ENCODE peak calls at places on chromosomes 3 and 15, in five cellular contexts. W is H54; T is HEK293T; X is activated CD4-positive, CD25-positive, alpha-beta regulatory T cell; B is HTR-8/SVneo. V is an unnamed sample.

GRCh38 chr3:27596920-27597319 is 112.7 kb upstream of the SLC4A7 start:
- DNase-seq in W (no peak), B (no peak), T (no peak), X (no peak), V (no peak)

GRCh38 chr3:45223889-45224730 is 2.0 kb downstream of the TMEM158 start:
- DNase-seq in W (no peak), B (no peak), T (no peak), X (no peak), V (no peak)

GRCh38 chr15:99126930-99127329 is 22.1 kb downstream of the SYNM start:
- DNase-seq in B (no peak), T (no peak), W (no peak), X (no peak), V (no peak)

GRCh38 chr3:20924646-20925395 is 738.8 kb upstream of the SGO1 start:
- DNase-seq in T (no peak), B (no peak), W (no peak), X (no peak), V (no peak)

GRCh38 chr3:52108302-52109232 is 45.7 kb downstream of the POC1A start:
- DNase-seq in X (no peak), T (no peak), B (no peak), W (no peak), V (no peak)

GRCh38 chr3:133767607-133768006 is 21.4 kb downstream of the TF start:
- DNase-seq in W (no peak), T (no peak), X (no peak), B (no peak), V (no peak)

GRCh38 chr3:160841455-160841854 is 85.4 kb downstream of the PPM1L start:
- DNase-seq in X (no peak), W (no peak), T (no peak), B (no peak), V (peak; percentile 20)

GRCh38 chr15:37289109-37289765 is 188.9 kb upstream of the MEIS2 start:
- DNase-seq in B (peak; percentile 5), W (no peak), T (peak; percentile 10), X (no peak), V (peak; percentile 11)

GRCh38 chr15:62063851-62064635 is 2.7 kb upstream of the C2CD4A start:
- DNase-seq in T (no peak), B (no peak), W (no peak), X (no peak), V (no peak)

GRCh38 chr3:54660599-54661210 is 267.2 kb downstream of the LRTM1 start:
- DNase-seq in T (no peak), W (no peak), B (no peak), X (no peak), V (no peak)

GRCh38 chr3:23668430-23668904 is 137.3 kb upstream of the UBE2E1 start:
- DNase-seq in X (no peak), B (peak; percentile 72), W (no peak), T (no peak), V (no peak)

GRCh38 chr3:149507491-149508324 is 33.2 kb downstream of the TM4SF4 start:
- DNase-seq in X (no peak), B (no peak), T (no peak), W (no peak), V (no peak)

GRCh38 chr3:154480033-154480432 is 50.0 kb upstream of the GPR149 start:
- DNase-seq in X (no peak), W (no peak), B (no peak), T (no peak), V (no peak)

GRCh38 chr3:102481050-102481449 is 46.2 kb downstream of the ZPLD1 start:
- DNase-seq in W (no peak), X (no peak), B (no peak), T (no peak), V (no peak)